ENCODE peak calls at places on chromosomes 13 and 19, in six cellular contexts. One of them, this sample, is unnamed. For H3K9me3, the result is how much of the 10 kb centered on the place peaks cover.

GRCh38 chr19:3975144-3975543 is 4.2 kb upstream of the DAPK3 start:
- DNase-seq in CD4-positive, CD25-positive, alpha-beta regulatory T cell: no peak
- DNase-seq in heart right ventricle: no peak
- DNase-seq in naive thymus-derived CD4-positive, alpha-beta T cell: no peak
- DNase-seq in HepG2: no peak
- DNase-seq in IMR-90: no peak
- DNase-seq in this sample: no peak

GRCh38 chr19:55105237-55105636 is 12.2 kb downstream of the PPP1R12C start:
- DNase-seq in CD4-positive, CD25-positive, alpha-beta regulatory T cell: no peak
- DNase-seq in heart right ventricle: no peak
- DNase-seq in naive thymus-derived CD4-positive, alpha-beta T cell: no peak
- DNase-seq in HepG2: no peak
- DNase-seq in IMR-90: no peak
- DNase-seq in this sample: no peak

GRCh38 chr19:55175117-55175867 is 4.8 kb downstream of the SYT5 start:
- DNase-seq in CD4-positive, CD25-positive, alpha-beta regulatory T cell: no peak
- DNase-seq in heart right ventricle: no peak
- DNase-seq in naive thymus-derived CD4-positive, alpha-beta T cell: no peak
- DNase-seq in HepG2: no peak
- DNase-seq in IMR-90: no peak
- DNase-seq in this sample: no peak

GRCh38 chr19:1079566-1080111 is 12.7 kb downstream of the ARHGAP45 start:
- DNase-seq in CD4-positive, CD25-positive, alpha-beta regulatory T cell: no peak
- DNase-seq in heart right ventricle: no peak
- DNase-seq in naive thymus-derived CD4-positive, alpha-beta T cell: peak
- DNase-seq in HepG2: no peak
- DNase-seq in IMR-90: no peak
- DNase-seq in this sample: no peak

GRCh38 chr13:113550453-113550852 is 34.1 kb upstream of the TFDP1 start:
- DNase-seq in CD4-positive, CD25-positive, alpha-beta regulatory T cell: no peak
- DNase-seq in heart right ventricle: no peak
- DNase-seq in naive thymus-derived CD4-positive, alpha-beta T cell: no peak
- DNase-seq in HepG2: no peak
- DNase-seq in IMR-90: no peak
- DNase-seq in this sample: no peak

GRCh38 chr19:33456845-33457220 is 64.8 kb downstream of the PEPD start:
- DNase-seq in CD4-positive, CD25-positive, alpha-beta regulatory T cell: no peak
- DNase-seq in heart right ventricle: no peak
- DNase-seq in naive thymus-derived CD4-positive, alpha-beta T cell: no peak
- DNase-seq in HepG2: no peak
- DNase-seq in IMR-90: no peak
- DNase-seq in this sample: no peak

GRCh38 chr13:20462533-20462915 is 63.1 kb downstream of the CRYL1 start:
- DNase-seq in CD4-positive, CD25-positive, alpha-beta regulatory T cell: no peak
- DNase-seq in heart right ventricle: no peak
- DNase-seq in naive thymus-derived CD4-positive, alpha-beta T cell: no peak
- DNase-seq in HepG2: no peak
- DNase-seq in IMR-90: no peak
- DNase-seq in this sample: no peak

GRCh38 chr19:45471866-45472556 is 4.2 kb downstream of the FOSB start:
- DNase-seq in CD4-positive, CD25-positive, alpha-beta regulatory T cell: no peak
- DNase-seq in heart right ventricle: no peak
- DNase-seq in naive thymus-derived CD4-positive, alpha-beta T cell: no peak
- DNase-seq in HepG2: no peak
- DNase-seq in IMR-90: no peak
- DNase-seq in this sample: no peak

GRCh38 chr13:24138911-24139310 is 21.6 kb upstream of the SPATA13 start:
- DNase-seq in CD4-positive, CD25-positive, alpha-beta regulatory T cell: no peak
- DNase-seq in heart right ventricle: no peak
- DNase-seq in naive thymus-derived CD4-positive, alpha-beta T cell: no peak
- DNase-seq in HepG2: no peak
- DNase-seq in IMR-90: no peak
- DNase-seq in this sample: no peak

GRCh38 chr19:18737954-18738351 is 53.2 kb downstream of the COMP start:
- DNase-seq in CD4-positive, CD25-positive, alpha-beta regulatory T cell: no peak
- DNase-seq in heart right ventricle: no peak
- DNase-seq in naive thymus-derived CD4-positive, alpha-beta T cell: no peak
- DNase-seq in HepG2: peak
- DNase-seq in IMR-90: no peak
- DNase-seq in this sample: no peak

GRCh38 chr19:41318696-41319499 is 8.9 kb downstream of the CCDC97 start:
- DNase-seq in CD4-positive, CD25-positive, alpha-beta regulatory T cell: no peak
- DNase-seq in heart right ventricle: no peak
- DNase-seq in naive thymus-derived CD4-positive, alpha-beta T cell: no peak
- DNase-seq in HepG2: no peak
- DNase-seq in IMR-90: no peak
- DNase-seq in this sample: no peak

GRCh38 chr13:30039506-30039905 is 189.1 kb upstream of the UBL3 start:
- DNase-seq in CD4-positive, CD25-positive, alpha-beta regulatory T cell: no peak
- DNase-seq in heart right ventricle: no peak
- DNase-seq in naive thymus-derived CD4-positive, alpha-beta T cell: no peak
- DNase-seq in HepG2: no peak
- DNase-seq in IMR-90: no peak
- DNase-seq in this sample: no peak

GRCh38 chr13:48398450-48399095 is 14.3 kb downstream of the LPAR6 start:
- DNase-seq in CD4-positive, CD25-positive, alpha-beta regulatory T cell: no peak
- DNase-seq in heart right ventricle: no peak
- DNase-seq in naive thymus-derived CD4-positive, alpha-beta T cell: no peak
- DNase-seq in HepG2: no peak
- DNase-seq in IMR-90: peak
- DNase-seq in this sample: no peak

GRCh38 chr19:46571495-46571894 is 29.6 kb upstream of the CALM3 start:
- DNase-seq in CD4-positive, CD25-positive, alpha-beta regulatory T cell: no peak
- DNase-seq in heart right ventricle: no peak
- DNase-seq in naive thymus-derived CD4-positive, alpha-beta T cell: no peak
- DNase-seq in HepG2: peak
- DNase-seq in IMR-90: no peak
- DNase-seq in this sample: no peak

GRCh38 chr13:45538382-45538781 is 73.6 kb downstream of the COG3 start:
- DNase-seq in CD4-positive, CD25-positive, alpha-beta regulatory T cell: no peak
- DNase-seq in heart right ventricle: no peak
- DNase-seq in naive thymus-derived CD4-positive, alpha-beta T cell: no peak
- DNase-seq in HepG2: no peak
- DNase-seq in IMR-90: no peak
- DNase-seq in this sample: no peak
- H3K9me3 ChIP-seq in CD4-positive, CD25-positive, alpha-beta regulatory T cell: under half
- H3K9me3 ChIP-seq in heart right ventricle: under half
- H3K9me3 ChIP-seq in naive thymus-derived CD4-positive, alpha-beta T cell: under half
- H3K9me3 ChIP-seq in HepG2: under half
- H3K9me3 ChIP-seq in IMR-90: under half
- H3K9me3 ChIP-seq in this sample: under half

GRCh38 chr19:23366437-23366836 is 28.8 kb downstream of the ZNF91 start:
- DNase-seq in CD4-positive, CD25-positive, alpha-beta regulatory T cell: no peak
- DNase-seq in heart right ventricle: no peak
- DNase-seq in naive thymus-derived CD4-positive, alpha-beta T cell: no peak
- DNase-seq in HepG2: no peak
- DNase-seq in IMR-90: no peak
- DNase-seq in this sample: no peak

DNA sequence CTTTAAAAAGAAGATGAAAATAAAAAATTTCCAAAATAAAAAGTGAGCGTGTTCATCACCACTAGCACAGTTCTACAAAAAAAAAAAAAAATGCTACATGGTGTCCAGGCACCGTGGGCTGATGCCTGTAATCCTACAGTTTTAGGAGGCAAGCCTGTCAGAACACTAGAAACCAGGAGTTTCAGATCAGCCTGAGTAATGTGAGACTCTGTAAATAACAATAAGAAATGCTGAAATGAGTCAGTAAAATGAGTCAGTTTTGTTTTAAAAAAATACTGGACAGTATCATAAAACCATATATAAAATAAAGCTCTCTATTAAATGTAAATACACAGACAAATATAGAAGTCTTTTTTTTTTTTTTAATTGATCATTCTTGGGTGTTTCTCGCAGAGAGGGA is 30.0 kb downstream of the ZNF91 start:
- DNase-seq in CD4-positive, CD25-positive, alpha-beta regulatory T cell: no peak
- DNase-seq in heart right ventricle: no peak
- DNase-seq in naive thymus-derived CD4-positive, alpha-beta T cell: no peak
- DNase-seq in HepG2: no peak
- DNase-seq in IMR-90: no peak
- DNase-seq in this sample: no peak
- H3K9me3 ChIP-seq in CD4-positive, CD25-positive, alpha-beta regulatory T cell: half or more
- H3K9me3 ChIP-seq in heart right ventricle: under half
- H3K9me3 ChIP-seq in naive thymus-derived CD4-positive, alpha-beta T cell: under half
- H3K9me3 ChIP-seq in HepG2: half or more
- H3K9me3 ChIP-seq in IMR-90: half or more
- H3K9me3 ChIP-seq in this sample: half or more

DNA sequence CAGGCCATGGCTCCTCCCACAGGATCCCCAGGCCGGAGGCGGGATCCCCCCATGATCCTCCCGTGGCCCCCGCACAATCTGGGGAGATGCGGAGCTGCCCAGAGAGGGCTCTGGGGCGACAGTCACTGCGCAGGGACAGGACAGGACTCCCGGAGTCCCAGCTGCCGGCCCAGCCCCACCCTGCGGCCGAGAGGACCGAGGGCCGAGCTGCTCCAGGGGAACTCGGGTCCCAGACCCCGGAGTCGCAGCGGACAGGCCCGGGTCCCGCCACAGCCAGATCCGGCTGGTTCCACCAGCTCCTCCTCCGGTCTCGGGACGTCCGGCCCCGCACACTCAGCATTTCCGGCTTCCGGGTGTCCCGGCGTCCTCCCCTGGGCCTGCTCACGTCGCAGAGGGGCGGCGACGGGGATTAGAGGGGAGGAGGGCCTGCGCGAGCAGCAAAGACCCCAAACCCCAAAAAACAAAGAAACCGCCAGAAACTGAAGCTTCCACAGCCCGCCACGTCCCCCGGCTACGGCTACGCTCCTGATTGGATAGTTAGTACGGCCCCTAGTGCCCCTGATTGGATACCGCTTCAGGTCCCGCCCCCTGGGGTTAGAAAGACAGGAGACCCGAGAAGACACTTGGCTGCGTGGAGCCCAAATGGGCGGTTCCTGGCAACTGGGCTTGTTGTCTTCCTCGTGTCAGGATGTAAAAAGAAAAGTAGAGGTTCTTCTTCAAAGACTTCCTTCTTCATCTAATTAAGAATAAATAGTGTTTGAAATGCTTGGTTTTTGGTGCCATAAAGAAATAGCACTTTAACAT is 21.3 kb upstream of the OR10H1 start:
- DNase-seq in CD4-positive, CD25-positive, alpha-beta regulatory T cell: peak
- DNase-seq in heart right ventricle: peak
- DNase-seq in naive thymus-derived CD4-positive, alpha-beta T cell: peak
- DNase-seq in HepG2: peak
- DNase-seq in IMR-90: peak
- DNase-seq in this sample: peak
- H3K9me3 ChIP-seq in CD4-positive, CD25-positive, alpha-beta regulatory T cell: under half
- H3K9me3 ChIP-seq in heart right ventricle: under half
- H3K9me3 ChIP-seq in naive thymus-derived CD4-positive, alpha-beta T cell: under half
- H3K9me3 ChIP-seq in HepG2: under half
- H3K9me3 ChIP-seq in IMR-90: under half
- H3K9me3 ChIP-seq in this sample: under half

GRCh38 chr19:2774953-2775555 is 8.0 kb downstream of the SGTA start:
- DNase-seq in CD4-positive, CD25-positive, alpha-beta regulatory T cell: no peak
- DNase-seq in heart right ventricle: peak
- DNase-seq in naive thymus-derived CD4-positive, alpha-beta T cell: no peak
- DNase-seq in HepG2: no peak
- DNase-seq in IMR-90: no peak
- DNase-seq in this sample: no peak
- H3K9me3 ChIP-seq in CD4-positive, CD25-positive, alpha-beta regulatory T cell: under half
- H3K9me3 ChIP-seq in heart right ventricle: under half
- H3K9me3 ChIP-seq in naive thymus-derived CD4-positive, alpha-beta T cell: under half
- H3K9me3 ChIP-seq in HepG2: under half
- H3K9me3 ChIP-seq in IMR-90: under half
- H3K9me3 ChIP-seq in this sample: under half

DNA sequence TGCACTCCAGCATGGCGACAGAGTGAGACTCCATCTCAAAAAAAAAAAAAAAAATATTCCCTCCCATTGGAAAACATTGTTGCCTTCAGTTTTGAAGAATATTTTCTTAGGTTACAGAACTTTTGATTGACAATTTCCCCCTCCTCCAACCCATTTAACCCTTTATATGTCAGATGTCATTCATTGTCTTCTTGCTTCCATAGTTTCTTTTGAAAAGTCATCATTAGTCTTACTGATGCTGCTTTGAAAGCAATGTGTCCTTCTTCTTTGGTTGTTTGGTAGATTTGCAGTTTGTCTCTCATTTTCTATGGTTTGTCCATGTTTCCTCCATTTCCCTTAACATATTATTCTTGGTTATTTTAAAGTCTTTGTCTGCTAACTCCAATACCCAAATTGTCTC is 25.4 kb downstream of the ZNF558 start:
- DNase-seq in CD4-positive, CD25-positive, alpha-beta regulatory T cell: no peak
- DNase-seq in heart right ventricle: no peak
- DNase-seq in naive thymus-derived CD4-positive, alpha-beta T cell: no peak
- DNase-seq in HepG2: no peak
- DNase-seq in IMR-90: no peak
- DNase-seq in this sample: no peak
- H3K9me3 ChIP-seq in CD4-positive, CD25-positive, alpha-beta regulatory T cell: half or more
- H3K9me3 ChIP-seq in heart right ventricle: half or more
- H3K9me3 ChIP-seq in naive thymus-derived CD4-positive, alpha-beta T cell: under half
- H3K9me3 ChIP-seq in HepG2: half or more
- H3K9me3 ChIP-seq in IMR-90: half or more
- H3K9me3 ChIP-seq in this sample: under half

DNA sequence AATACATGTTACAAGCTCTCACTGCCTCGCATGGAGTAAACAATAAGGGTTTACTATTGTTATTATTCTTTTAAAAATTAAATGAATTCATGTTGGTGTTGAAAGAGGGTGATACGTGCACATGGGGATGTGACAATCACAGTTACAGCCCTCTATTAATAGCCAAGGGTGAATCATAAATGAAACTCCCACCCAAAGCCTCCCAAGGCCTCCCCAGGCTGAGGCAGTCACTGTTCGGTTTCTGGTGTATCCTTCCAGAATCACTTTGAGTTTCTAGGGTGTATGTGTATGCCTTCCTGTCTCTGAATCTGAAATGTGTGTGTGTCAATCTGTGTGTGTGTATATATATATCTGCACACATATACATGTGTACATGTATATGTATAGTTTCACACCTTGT is 73.4 kb downstream of the AKAP11 start:
- DNase-seq in CD4-positive, CD25-positive, alpha-beta regulatory T cell: no peak
- DNase-seq in heart right ventricle: no peak
- DNase-seq in naive thymus-derived CD4-positive, alpha-beta T cell: no peak
- DNase-seq in HepG2: no peak
- DNase-seq in IMR-90: no peak
- DNase-seq in this sample: no peak
- H3K9me3 ChIP-seq in CD4-positive, CD25-positive, alpha-beta regulatory T cell: under half
- H3K9me3 ChIP-seq in heart right ventricle: under half
- H3K9me3 ChIP-seq in naive thymus-derived CD4-positive, alpha-beta T cell: under half
- H3K9me3 ChIP-seq in HepG2: under half
- H3K9me3 ChIP-seq in IMR-90: under half
- H3K9me3 ChIP-seq in this sample: under half

DNA sequence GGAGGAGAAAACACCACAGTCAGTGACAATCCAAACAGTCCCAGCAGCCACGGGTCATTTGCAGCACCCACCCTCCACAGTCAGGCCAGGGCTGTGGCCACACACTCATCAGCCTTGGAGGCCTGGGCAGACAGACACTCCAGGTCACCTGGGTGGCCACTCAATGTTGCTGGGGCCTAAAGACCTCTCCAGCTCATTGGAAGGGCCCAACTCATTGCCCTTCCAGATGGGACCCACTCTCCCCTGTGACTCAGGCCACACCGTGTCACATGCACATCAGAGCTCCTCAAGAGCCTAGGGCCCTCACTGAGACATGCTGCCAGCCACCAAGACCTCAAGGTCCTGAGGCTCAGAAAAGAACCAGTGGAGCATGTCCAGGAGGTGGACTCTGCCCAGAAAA is 22.4 kb downstream of the TUBA3C start:
- DNase-seq in CD4-positive, CD25-positive, alpha-beta regulatory T cell: no peak
- DNase-seq in heart right ventricle: no peak
- DNase-seq in naive thymus-derived CD4-positive, alpha-beta T cell: no peak
- DNase-seq in HepG2: no peak
- DNase-seq in IMR-90: no peak
- DNase-seq in this sample: no peak
- H3K9me3 ChIP-seq in CD4-positive, CD25-positive, alpha-beta regulatory T cell: under half
- H3K9me3 ChIP-seq in heart right ventricle: under half
- H3K9me3 ChIP-seq in naive thymus-derived CD4-positive, alpha-beta T cell: under half
- H3K9me3 ChIP-seq in HepG2: under half
- H3K9me3 ChIP-seq in IMR-90: half or more
- H3K9me3 ChIP-seq in this sample: under half

This sample was measured in T-helper 17 cell.